ENCODE peak calls at places on chromosomes 2 and 18, in five cellular contexts. P is NCI-H2081 treated with DMSO at 0.1 percent for 48 hours; J is A549; S is astrocyte of the spinal cord; N is activated naive CD4-positive, alpha-beta T cell treated with Interleukin-2 at 50 U/mL for 16 hours. O is an unnamed sample.

GRCh38 chr2:17780546-17780945 is 26.6 kb downstream of the GEN1 start:
- DNase-seq in N (no peak), P (no peak), J (no peak), S (no peak), O (no peak)

GRCh38 chr2:200617089-200618050 is 31.6 kb downstream of the AOX1 start:
- DNase-seq in P (no peak), N (no peak), J (no peak), S (no peak), O (no peak)

GRCh38 chr2:189076572-189076971 is 102.4 kb downstream of the COL3A1 start:
- DNase-seq in S (peak; percentile 52), J (no peak), P (no peak), N (no peak), O (no peak)

GRCh38 chr2:86047575-86048382 is 57.9 kb downstream of the POLR1A start:
- DNase-seq in P (no peak), J (no peak), N (no peak), S (no peak), O (no peak)

GRCh38 chr2:225399509-225399908 is at the start of gene NYAP2:
- DNase-seq in P (peak; percentile 84), S (no peak), N (no peak), J (no peak), O (no peak)

GRCh38 chr18:77983270-77983669 is 733.6 kb downstream of the GALR1 start:
- DNase-seq in S (no peak), P (no peak), J (no peak), N (no peak), O (no peak)

GRCh38 chr2:74420006-74420405 is 1.4 kb downstream of the C2orf81 start:
- DNase-seq in S (no peak), J (no peak), P (no peak), N (no peak), O (no peak)

GRCh38 chr2:16870677-16871076 is 205.0 kb upstream of the CYRIA start:
- DNase-seq in J (no peak), P (no peak), S (no peak), N (no peak), O (no peak)

GRCh38 chr2:152740743-152741328 is 22.4 kb downstream of the ARL6IP6 start:
- DNase-seq in N (no peak), S (peak; percentile 78), P (peak; percentile 45), J (peak; percentile 26), O (no peak)

GRCh38 chr2:7169631-7170030 is 252.4 kb downstream of the RNF144A start:
- DNase-seq in J (no peak), N (no peak), S (no peak), P (no peak), O (no peak)

GRCh38 chr2:55518846-55519167 is 711 bp upstream of the CFAP36 start:
- DNase-seq in P (peak; percentile 20), S (peak; percentile 7), N (no peak), J (peak; percentile 28), O (no peak)

GRCh38 chr2:127581516-127582490 is 46.3 kb downstream of the MYO7B start:
- DNase-seq in P (no peak), N (no peak), J (no peak), S (no peak), O (no peak)

O was measured in DND-41.